ENCODE peak calls at places on chromosomes 1 and 21, in six cellular contexts. U is fibroblast of mammary gland, X is foreskin fibroblast, E is cardiac fibroblast, W is HFF-Myc, N is neural progenitor cell. L is an unnamed sample.
A peak's percentile ranks its signal among the peaks of the same experiment; 100 is the strongest.

GRCh38 chr1:155320661-155321576 is at the start of gene RUSC1:
- DNase-seq in E (peak; percentile 69), N (peak; percentile 90), X (peak; percentile 73), U (peak; percentile 63), W (no peak), L (peak; percentile 35)

GRCh38 chr1:19177811-19178210 is 32.3 kb downstream of the UBR4 start:
- DNase-seq in X (no peak), N (no peak), E (no peak), U (no peak), W (no peak), L (no peak)

GRCh38 chr1:117735045-117735992 is 129.5 kb downstream of the TENT5C start:
- DNase-seq in X (peak; percentile 26), W (no peak), U (peak; percentile 61), E (peak; percentile 65), N (peak; percentile 21), L (no peak)

GRCh38 chr1:48115835-48116234 is 106.7 kb upstream of the SLC5A9 start:
- DNase-seq in X (no peak), W (no peak), E (no peak), N (no peak), U (no peak), L (peak; percentile 23)

GRCh38 chr1:153535664-153536585 is at the start of gene S100A6:
- DNase-seq in X (peak; percentile 98), W (no peak), N (no peak), E (peak; percentile 93), U (peak; percentile 93), L (no peak)

GRCh38 chr1:161305872-161306519 is 3.8 kb downstream of the MPZ start:
- DNase-seq in U (peak; percentile 52), N (peak; percentile 93), X (peak; percentile 29), W (peak; percentile 5), E (peak; percentile 71), L (peak; percentile 81)

GRCh38 chr1:116764466-116764896 is 10.3 kb downstream of the CD2 start:
- DNase-seq in N (no peak), X (no peak), W (no peak), E (no peak), U (no peak), L (no peak)

GRCh38 chr1:229434641-229435051 is 752 bp upstream of the ACTA1 start:
- DNase-seq in U (no peak), N (peak; percentile 84), W (no peak), X (no peak), E (no peak), L (no peak)

GRCh38 chr1:91777630-91778300 is 108.2 kb downstream of the TGFBR3 start:
- DNase-seq in W (no peak), E (no peak), X (no peak), U (no peak), N (no peak), L (no peak)

GRCh38 chr1:22619252-22619651 is 17.2 kb upstream of the C1QA start:
- DNase-seq in U (no peak), N (no peak), W (no peak), X (no peak), E (no peak), L (no peak)

GRCh38 chr1:204684551-204685235 is 845 bp downstream of the LRRN2 start:
- DNase-seq in X (no peak), W (no peak), U (no peak), N (peak; percentile 58), E (no peak), L (peak; percentile 20)

GRCh38 chr1:31387612-31388011 is 14.7 kb upstream of the FABP3 start:
- DNase-seq in X (peak; percentile 40), U (peak; percentile 40), E (no peak), W (no peak), N (no peak), L (no peak)

GRCh38 chr1:161439280-161440232 is 65.7 kb upstream of the FCGR2A start:
- DNase-seq in U (peak; percentile 55), N (no peak), W (no peak), X (peak; percentile 6), E (no peak), L (no peak)

GRCh38 chr1:166605137-166605536 is 234.1 kb upstream of the POGK start:
- DNase-seq in N (no peak), E (no peak), X (no peak), W (no peak), U (no peak), L (no peak)

GRCh38 chr1:206469933-206470691 is at the start of gene IKBKE:
- DNase-seq in U (peak; percentile 69), N (peak; percentile 58), X (peak; percentile 76), E (peak; percentile 76), W (no peak), L (no peak)

GRCh38 chr1:159927887-159928431 is 2.7 kb upstream of the TAGLN2 start:
- DNase-seq in N (no peak), U (peak; percentile 39), X (peak; percentile 12), E (no peak), W (no peak), L (no peak)

DNA sequence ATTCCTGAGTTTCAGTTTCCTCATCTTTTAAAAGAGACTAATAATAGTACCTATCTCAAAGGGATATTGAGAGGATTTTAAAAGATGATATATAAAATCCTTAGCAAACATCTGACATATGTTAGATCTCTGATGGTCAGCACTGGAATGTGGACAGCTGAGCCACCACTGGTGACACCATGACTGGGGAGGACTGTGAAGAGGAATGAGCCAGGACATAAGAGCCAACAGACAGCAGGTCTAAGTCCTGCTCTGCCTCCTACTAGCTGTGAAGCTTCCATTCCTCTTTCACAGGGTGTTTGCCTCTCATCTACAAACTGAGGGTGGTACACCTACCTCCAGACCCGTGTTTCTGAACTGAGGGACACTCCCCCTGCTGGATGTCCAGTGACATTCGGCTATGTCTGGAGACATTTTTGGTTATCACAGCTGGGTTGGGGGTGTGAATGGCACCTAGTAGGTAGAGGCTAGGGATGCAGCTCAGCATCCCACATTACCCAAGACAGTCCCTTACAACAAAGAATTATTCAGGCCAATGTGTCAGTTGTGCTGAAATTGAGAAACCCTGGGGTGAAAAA is 109.1 kb upstream of the OLIG2 start:
- DNase-seq in W (no peak), N (no peak), U (peak; percentile 5), E (no peak), X (no peak), L (no peak)
- TF ChIP-seq CTCF in W (peak; percentile 40), N (peak; percentile 17), U (peak; percentile 37), E (peak; percentile 30), X (no peak), L (no peak)

GRCh38 chr1:169110691-169111447 is 4.4 kb downstream of the ATP1B1 start:
- DNase-seq in X (no peak), N (no peak), E (peak; percentile 78), W (no peak), U (peak; percentile 22), L (no peak)

GRCh38 chr1:169110265-169110664 is 3.8 kb downstream of the ATP1B1 start:
- DNase-seq in U (no peak), W (no peak), N (peak; percentile 35), X (no peak), E (no peak), L (no peak)

GRCh38 chr1:169111472-169111871 is 5.0 kb downstream of the ATP1B1 start:
- DNase-seq in N (no peak), U (no peak), W (no peak), X (no peak), E (no peak), L (no peak)

GRCh38 chr1:169108897-169109560 is 2.5 kb downstream of the ATP1B1 start:
- DNase-seq in W (peak; percentile 17), X (no peak), U (no peak), N (peak; percentile 62), E (peak; percentile 43), L (no peak)

DNA sequence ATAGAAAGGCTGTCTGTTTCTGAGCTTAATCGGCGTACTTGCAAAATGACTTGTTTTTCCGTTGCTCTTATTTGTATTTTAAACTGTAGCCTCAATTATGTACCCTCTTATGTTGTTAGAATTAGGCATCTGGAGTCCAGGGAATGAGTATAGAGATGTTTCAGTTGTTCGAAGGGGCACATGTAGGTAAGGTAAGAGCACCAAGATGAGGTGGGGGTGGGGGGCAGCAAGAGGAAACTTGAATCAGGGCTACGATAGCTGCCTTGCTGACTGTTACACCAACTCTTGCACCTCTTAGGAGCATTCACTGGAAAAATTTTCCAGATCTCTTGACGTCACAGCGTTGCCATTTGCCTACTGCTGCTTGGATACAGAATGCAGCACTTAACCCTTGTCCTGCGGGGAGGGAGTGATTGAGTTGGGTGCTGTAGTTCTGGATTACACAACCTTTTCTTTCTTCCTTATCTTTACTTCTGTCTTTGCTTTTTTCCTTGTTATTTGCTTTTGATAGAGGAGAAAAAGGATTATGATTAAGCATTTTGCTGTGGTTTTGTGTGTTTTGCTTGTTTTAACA is 3.2 kb downstream of the ATP1B1 start:
- DNase-seq in U (peak; percentile 64), N (peak; percentile 33), E (peak; percentile 93), X (peak; percentile 64), W (peak; percentile 74), L (no peak)
- TF ChIP-seq CTCF in U (no peak), N (no peak), E (no peak), X (no peak), W (no peak), L (no peak)

GRCh38 chr1:40041466-40041838 is 923 bp downstream of the CAP1 start:
- DNase-seq in W (no peak), X (no peak), E (no peak), U (no peak), N (peak; percentile 25), L (no peak)

GRCh38 chr1:40040511-40041465 is at the start of gene CAP1:
- DNase-seq in W (peak; percentile 89), X (peak; percentile 99), E (peak; percentile 99), U (peak; percentile 96), N (peak; percentile 99), L (peak; percentile 100)

GRCh38 chr1:40038693-40039092 is 1.8 kb upstream of the CAP1 start:
- DNase-seq in X (no peak), E (no peak), U (no peak), N (no peak), W (no peak), L (no peak)

GRCh38 chr1:40039757-40040510 is 595 bp upstream of the CAP1 start:
- DNase-seq in U (peak; percentile 83), N (peak; percentile 66), X (peak; percentile 91), W (peak; percentile 77), E (peak; percentile 86), L (peak; percentile 30)

GRCh38 chr1:40039245-40039756 is 1.2 kb upstream of the CAP1 start:
- DNase-seq in U (peak; percentile 59), N (no peak), E (peak; percentile 66), W (no peak), X (peak; percentile 21), L (no peak)
- TF ChIP-seq CTCF in U (no peak), N (no peak), E (no peak), W (no peak), X (peak; percentile 20), L (no peak)

GRCh38 chr1:63619558-63619957 is 26.3 kb downstream of the PGM1 start:
- DNase-seq in X (no peak), W (no peak), U (no peak), N (no peak), E (no peak), L (no peak)
- TF ChIP-seq CTCF in X (no peak), W (no peak), U (no peak), N (no peak), E (no peak), L (no peak)

GRCh38 chr1:237124856-237125462 is 83.0 kb downstream of the RYR2 start:
- DNase-seq in W (no peak), U (no peak), N (peak; percentile 32), E (peak; percentile 16), X (no peak), L (no peak)
- TF ChIP-seq CTCF in W (no peak), U (peak; percentile 22), N (peak; percentile 60), E (no peak), X (no peak), L (peak; percentile 55)